ENCODE peak calls at places on chromosome 1, in eight cellular contexts. M is activated CD8-positive, alpha-beta memory T cell treated with anti-CD3 and anti-CD28 coated beads, Interleukin-2, amount 50 U/mL, for 4 hours; V is MM.1S; C is KBM-7; H is Right ventricle myocardium superior; K is NCI-H1417 treated with DMSO at 0.1 percent for 48 hours; N is stimulated activated CD8-positive, alpha-beta memory T cell treated with anti-CD3 and anti-CD28 coated beads, Interleukin-2, amount 100 ng/mL, for 48 hours; T is central memory CD8-positive, alpha-beta T cell. X is an unnamed sample.

GRCh38 chr1:211384524-211384923 is 57.9 kb downstream of the TRAF5 start:
- DNase-seq in K (no peak), M (no peak), V (no peak), H (no peak), T (no peak), C (no peak), N (no peak), X (no peak)

GRCh38 chr1:173149887-173150286 is 57.2 kb downstream of the TNFSF4 start:
- DNase-seq in K (no peak), V (no peak), T (no peak), C (no peak), M (no peak), H (no peak), N (no peak), X (no peak)

GRCh38 chr1:184019066-184019465 is 18.5 kb downstream of the COLGALT2 start:
- DNase-seq in V (no peak), C (no peak), N (no peak), M (no peak), H (no peak), K (no peak), T (no peak), X (no peak)

GRCh38 chr1:228308628-228309547 is 97.7 kb downstream of the TRIM11 start:
- DNase-seq in N (no peak), V (no peak), K (no peak), H (peak), M (no peak), T (no peak), C (no peak), X (no peak)

GRCh38 chr1:77834771-77835334 is 53.6 kb upstream of the NEXN start:
- DNase-seq in N (no peak), C (no peak), V (no peak), M (no peak), T (no peak), H (no peak), K (no peak), X (no peak)

GRCh38 chr1:104646233-104646632 is 896.5 kb downstream of the AMY1C start:
- DNase-seq in K (no peak), N (no peak), C (no peak), T (no peak), M (no peak), H (no peak), V (no peak), X (no peak)

GRCh38 chr1:195105773-195106172 is 1502.5 kb downstream of the KCNT2 start:
- DNase-seq in C (no peak), M (no peak), N (no peak), V (no peak), H (no peak), K (no peak), T (no peak), X (no peak)

GRCh38 chr1:182614796-182615451 is 10.7 kb upstream of the RGS16 start:
- DNase-seq in M (peak), K (peak), V (peak), C (peak), H (peak), N (peak), T (no peak), X (peak)

GRCh38 chr1:220887202-220887867 is 8.1 kb downstream of the HLX start:
- DNase-seq in M (no peak), C (no peak), V (no peak), H (peak), N (no peak), T (no peak), K (no peak), X (no peak)

GRCh38 chr1:175628548-175629317 is 114.7 kb downstream of the TNR start:
- DNase-seq in M (no peak), K (no peak), V (no peak), C (peak), T (no peak), H (peak), N (no peak), X (no peak)

GRCh38 chr1:201145816-201146215 is 8.5 kb downstream of the TMEM9 start:
- DNase-seq in M (no peak), T (no peak), C (no peak), H (no peak), V (no peak), K (no peak), N (no peak), X (no peak)

X was measured in retinal pigment epithelial cell.